ENCODE peak calls at places on chromosome 9, in four cellular contexts. One of them, this sample, is unnamed.
A peak's percentile ranks its signal among the peaks of the same experiment; 100 is the strongest.

GRCh38 chr9:22240619-22241018 is 206.0 kb upstream of the DMRTA1 start:
- DNase-seq in body of pancreas: no peak
- DNase-seq in A673: no peak
- DNase-seq in aorta: no peak
- DNase-seq in this sample: no peak

GRCh38 chr9:16484744-16485143 is 385.7 kb downstream of the BNC2 start:
- DNase-seq in body of pancreas: no peak
- DNase-seq in A673: no peak
- DNase-seq in aorta: no peak
- DNase-seq in this sample: no peak

GRCh38 chr9:2026598-2026997 is 11.5 kb downstream of the SMARCA2 start:
- DNase-seq in body of pancreas: no peak
- DNase-seq in A673: peak; percentile 70
- DNase-seq in aorta: no peak
- DNase-seq in this sample: no peak

GRCh38 chr9:129834489-129835127 is 467 bp downstream of the C9orf78 start:
- DNase-seq in body of pancreas: no peak
- DNase-seq in A673: no peak
- DNase-seq in aorta: no peak
- DNase-seq in this sample: no peak

GRCh38 chr9:79572891-79573696 is 1.3 kb downstream of the TLE4 start:
- DNase-seq in body of pancreas: peak; percentile 29
- DNase-seq in A673: peak; percentile 51
- DNase-seq in aorta: peak; percentile 88
- DNase-seq in this sample: no peak

GRCh38 chr9:33742519-33742918 is 52.8 kb upstream of the PRSS3 start:
- DNase-seq in body of pancreas: no peak
- DNase-seq in A673: no peak
- DNase-seq in aorta: no peak
- DNase-seq in this sample: no peak

GRCh38 chr9:90795084-90795483 is 6.5 kb upstream of the SYK start:
- DNase-seq in body of pancreas: no peak
- DNase-seq in A673: no peak
- DNase-seq in aorta: no peak
- DNase-seq in this sample: no peak

GRCh38 chr9:87011551-87011950 is 64.2 kb upstream of the GAS1 start:
- DNase-seq in body of pancreas: no peak
- DNase-seq in A673: no peak
- DNase-seq in aorta: no peak
- DNase-seq in this sample: no peak

GRCh38 chr9:97386265-97386633 is 25.6 kb upstream of the TDRD7 start:
- DNase-seq in body of pancreas: no peak
- DNase-seq in A673: no peak
- DNase-seq in aorta: no peak
- DNase-seq in this sample: no peak

GRCh38 chr9:97385626-97386264 is 26.2 kb upstream of the TDRD7 start:
- DNase-seq in body of pancreas: no peak
- DNase-seq in A673: no peak
- DNase-seq in aorta: no peak
- DNase-seq in this sample: no peak

GRCh38 chr9:97387504-97387886 is 24.4 kb upstream of the TDRD7 start:
- DNase-seq in body of pancreas: no peak
- DNase-seq in A673: no peak
- DNase-seq in aorta: no peak
- DNase-seq in this sample: no peak

GRCh38 chr9:97387936-97388684 is 23.8 kb upstream of the TDRD7 start:
- DNase-seq in body of pancreas: peak; percentile 58
- DNase-seq in A673: no peak
- DNase-seq in aorta: no peak
- DNase-seq in this sample: no peak

DNA sequence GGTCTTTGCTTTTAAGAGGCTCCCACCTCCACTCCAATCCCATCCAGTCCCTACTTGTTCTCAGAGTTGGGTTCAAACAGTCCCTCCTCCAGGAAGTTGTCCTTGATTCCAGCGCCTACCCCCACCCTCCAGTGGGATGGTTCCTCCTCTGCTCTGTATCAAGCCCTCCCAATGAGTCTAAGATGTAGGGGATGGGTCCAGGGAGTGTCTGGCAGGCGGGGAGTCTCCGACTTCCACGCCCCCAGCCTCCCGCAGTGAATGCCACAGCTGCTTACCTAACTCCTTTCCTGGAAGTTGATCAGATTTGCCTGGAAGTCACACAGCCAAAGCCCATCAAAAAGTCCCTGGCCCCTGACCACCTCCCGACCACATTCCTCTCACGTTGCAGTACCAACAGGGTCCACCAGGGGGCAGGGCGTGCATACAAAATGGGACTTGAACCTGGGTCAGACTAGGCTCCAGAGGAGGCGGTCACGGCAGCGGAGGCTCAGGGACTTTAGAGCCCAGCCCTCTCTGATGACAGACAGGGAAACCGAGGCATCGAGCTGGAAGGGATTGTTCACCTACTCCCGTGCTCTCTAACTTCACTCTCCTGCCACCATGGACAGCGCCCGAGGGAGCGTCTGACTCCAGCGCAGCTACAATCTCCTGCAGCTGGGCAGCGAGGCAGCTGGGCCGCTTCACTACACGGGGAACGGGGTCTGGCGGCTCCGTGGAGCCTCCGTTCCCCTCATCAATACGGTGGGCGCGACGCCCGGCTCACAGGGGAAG is 25.0 kb upstream of the TDRD7 start:
- DNase-seq in body of pancreas: peak; percentile 82
- DNase-seq in A673: peak; percentile 58
- DNase-seq in aorta: peak; percentile 89
- DNase-seq in this sample: no peak
- H3K4me3 ChIP-seq in body of pancreas: no peak overlapping the region
- H3K4me3 ChIP-seq in A673: no peak overlapping the region
- H3K4me3 ChIP-seq in aorta: no peak overlapping the region
- H3K4me3 ChIP-seq in this sample: no peak overlapping the region

GRCh38 chr9:95350266-95350665 is 32.8 kb upstream of the FANCC start:
- DNase-seq in body of pancreas: no peak
- DNase-seq in A673: no peak
- DNase-seq in aorta: no peak
- DNase-seq in this sample: no peak
- H3K4me3 ChIP-seq in body of pancreas: no peak overlapping the region
- H3K4me3 ChIP-seq in A673: no peak overlapping the region
- H3K4me3 ChIP-seq in aorta: no peak overlapping the region
- H3K4me3 ChIP-seq in this sample: no peak overlapping the region

DNA sequence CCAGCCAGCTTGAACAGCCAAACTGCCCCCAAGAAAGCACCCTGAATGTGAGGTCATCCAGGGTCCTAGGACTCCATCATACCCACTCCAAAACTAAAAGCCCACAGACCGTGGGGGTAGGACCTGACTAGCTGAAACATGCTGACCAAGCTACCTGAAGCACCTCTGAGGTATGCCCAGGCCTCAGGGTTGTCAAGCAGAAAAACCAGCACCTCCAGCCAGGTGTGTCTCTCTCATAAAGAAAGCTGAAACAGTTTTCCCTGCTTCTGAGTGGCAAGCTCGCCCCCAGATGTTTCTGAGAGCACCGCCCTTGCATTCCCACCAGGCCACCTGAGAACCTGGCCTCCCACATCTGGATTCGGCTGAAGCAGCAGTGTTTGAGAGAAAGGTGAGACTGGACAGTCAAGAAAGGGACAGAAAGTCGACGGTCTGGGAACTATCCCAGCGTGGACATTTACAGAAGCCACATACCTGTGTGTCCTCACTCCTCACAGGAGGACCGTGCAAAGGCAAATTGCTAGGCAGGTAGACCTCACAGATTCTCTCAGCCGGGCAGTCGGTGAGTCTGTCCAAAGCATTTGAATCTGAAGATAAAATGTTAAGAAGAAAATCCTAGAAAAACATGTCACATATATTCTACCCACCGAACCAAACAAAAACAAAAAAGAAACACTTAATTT is 155.6 kb upstream of the RASEF start:
- DNase-seq in body of pancreas: peak; percentile 38
- DNase-seq in A673: no peak
- DNase-seq in aorta: no peak
- DNase-seq in this sample: no peak
- H3K4me3 ChIP-seq in body of pancreas: peak overlapping the region; percentile 66
- H3K4me3 ChIP-seq in A673: no peak overlapping the region
- H3K4me3 ChIP-seq in aorta: no peak overlapping the region
- H3K4me3 ChIP-seq in this sample: peak overlapping the region; percentile 84

GRCh38 chr9:99264070-99264469 is 42.0 kb downstream of the SEC61B start:
- DNase-seq in body of pancreas: no peak
- DNase-seq in A673: peak; percentile 42
- DNase-seq in aorta: no peak
- DNase-seq in this sample: no peak

GRCh38 chr9:99261923-99262322 is 39.8 kb downstream of the SEC61B start:
- DNase-seq in body of pancreas: no peak
- DNase-seq in A673: no peak
- DNase-seq in aorta: no peak
- DNase-seq in this sample: no peak

GRCh38 chr9:99262949-99263418 is 40.9 kb downstream of the SEC61B start:
- DNase-seq in body of pancreas: no peak
- DNase-seq in A673: no peak
- DNase-seq in aorta: no peak
- DNase-seq in this sample: no peak

GRCh38 chr9:99269429-99269828 is 47.3 kb downstream of the SEC61B start:
- DNase-seq in body of pancreas: no peak
- DNase-seq in A673: no peak
- DNase-seq in aorta: no peak
- DNase-seq in this sample: no peak

GRCh38 chr9:99266136-99267023 is 44.3 kb downstream of the SEC61B start:
- DNase-seq in body of pancreas: peak; percentile 72
- DNase-seq in A673: peak; percentile 85
- DNase-seq in aorta: peak; percentile 90
- DNase-seq in this sample: peak; percentile 4
- H3K4me3 ChIP-seq in body of pancreas: no peak overlapping the region
- H3K4me3 ChIP-seq in A673: no peak overlapping the region
- H3K4me3 ChIP-seq in aorta: no peak overlapping the region
- H3K4me3 ChIP-seq in this sample: no peak overlapping the region

This sample was measured in LNCaP clone FGC.